ENCODE peak calls at places on chromosomes 1 and 21, in four cellular contexts. X is neural progenitor cell, L is nephron progenitor cell, P is left ventricle myocardium inferior. Y is an unnamed sample.

GRCh38 chr1:112674986-112675727 is 698 bp downstream of the MOV10 start:
- DNase-seq in X (peak), L (peak), P (peak), Y (peak)

GRCh38 chr21:42524341-42525227 is 10.9 kb downstream of the SLC37A1 start:
- DNase-seq in X (peak), L (peak), P (peak), Y (peak)

GRCh38 chr1:109466440-109467300 is at the start of gene SYPL2:
- DNase-seq in X (peak), L (peak), P (peak), Y (peak)

GRCh38 chr1:7262611-7263010 is 477.4 kb downstream of the CAMTA1 start:
- DNase-seq in X (no peak), L (no peak), P (no peak), Y (no peak)

GRCh38 chr1:91884459-91885290 is 1.3 kb downstream of the TGFBR3 start:
- DNase-seq in X (peak), L (peak), P (peak), Y (peak)

GRCh38 chr1:30087465-30087864 is 635.9 kb downstream of the MATN1 start:
- DNase-seq in X (peak), L (no peak), P (no peak), Y (no peak)

GRCh38 chr1:85230305-85230977 is 29.0 kb downstream of the C1orf52 start:
- DNase-seq in X (peak), L (no peak), P (no peak), Y (no peak)

GRCh38 chr1:236530286-236530685 is 6.5 kb downstream of the LGALS8 start:
- DNase-seq in X (no peak), L (no peak), P (no peak), Y (no peak)

GRCh38 chr1:209704584-209704983 is at the start of gene HSD11B1:
- DNase-seq in X (no peak), L (no peak), P (peak), Y (no peak)

GRCh38 chr1:42838482-42839190 is 7.8 kb upstream of the ZNF691 start:
- DNase-seq in X (no peak), L (no peak), P (no peak), Y (peak)

GRCh38 chr1:172903581-172904220 is 147.0 kb downstream of the TNFSF18 start:
- DNase-seq in X (no peak), L (no peak), P (no peak), Y (no peak)

GRCh38 chr1:18154431-18155194 is 47.0 kb downstream of the IGSF21 start:
- DNase-seq in X (peak), L (no peak), P (no peak), Y (no peak)
- TF ChIP-seq CTCF in X (no peak), L (no peak), P (no peak), Y (no peak)

DNA sequence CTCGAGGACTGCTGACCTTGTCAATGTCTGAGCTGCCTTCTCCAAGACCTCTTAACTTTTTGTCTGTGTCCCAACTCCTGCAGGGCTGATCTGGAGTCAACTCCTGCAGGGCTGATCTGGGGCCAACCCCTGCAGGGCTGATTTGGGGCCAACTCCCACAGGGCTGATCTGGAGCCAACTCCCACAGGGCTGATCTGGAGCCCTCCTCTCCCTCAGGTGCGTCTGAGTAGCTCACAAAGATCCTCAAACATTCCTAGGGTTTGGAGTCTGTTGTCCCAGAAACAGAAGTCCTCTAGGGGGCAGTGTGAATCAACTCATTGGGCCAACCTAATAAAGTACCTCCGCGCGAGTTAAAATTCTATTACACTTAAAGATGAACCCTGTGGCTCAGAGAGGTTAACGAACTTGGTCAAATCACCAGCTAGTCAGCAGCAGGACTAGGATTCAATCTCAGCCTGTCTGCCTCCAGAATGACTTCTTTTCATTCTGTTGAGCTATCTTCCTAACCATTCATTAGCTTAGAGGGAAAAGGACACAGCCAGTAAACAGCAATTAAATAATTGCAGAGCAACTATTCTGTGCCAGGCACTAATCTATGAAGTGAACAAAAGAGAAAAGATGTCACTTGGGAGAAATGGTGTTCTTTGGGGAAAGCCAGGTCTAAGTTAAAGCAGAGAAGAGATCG is 17.2 kb upstream of the RLF start:
- DNase-seq in X (peak), L (peak), P (no peak), Y (peak)
- TF ChIP-seq CTCF in X (peak), L (peak), P (peak), Y (peak)

GRCh38 chr1:98221926-98222325 is 301.1 kb upstream of the DPYD start:
- DNase-seq in X (no peak), L (no peak), P (no peak), Y (no peak)
- TF ChIP-seq CTCF in X (no peak), L (no peak), P (no peak), Y (no peak)

GRCh38 chr1:63411081-63411480 is 43.7 kb downstream of the ALG6 start:
- DNase-seq in X (no peak), L (no peak), P (no peak), Y (no peak)

GRCh38 chr1:63418101-63418500 is 50.7 kb downstream of the ALG6 start:
- DNase-seq in X (no peak), L (no peak), P (no peak), Y (no peak)

GRCh38 chr1:63414691-63415090 is 47.3 kb downstream of the ALG6 start:
- DNase-seq in X (no peak), L (no peak), P (no peak), Y (no peak)

GRCh38 chr1:63408331-63408730 is 40.9 kb downstream of the ALG6 start:
- DNase-seq in X (no peak), L (no peak), P (no peak), Y (no peak)

GRCh38 chr1:63413394-63413793 is 46.0 kb downstream of the ALG6 start:
- DNase-seq in X (no peak), L (no peak), P (no peak), Y (no peak)
- TF ChIP-seq CTCF in X (no peak), L (no peak), P (no peak), Y (no peak)

GRCh38 chr1:107480548-107480947 is 339.7 kb downstream of the NTNG1 start:
- DNase-seq in X (no peak), L (peak), P (no peak), Y (peak)
- TF ChIP-seq CTCF in X (no peak), L (no peak), P (no peak), Y (peak)

GRCh38 chr1:101816262-101816661 is 180.5 kb downstream of the OLFM3 start:
- DNase-seq in X (no peak), L (no peak), P (no peak), Y (no peak)

DNA sequence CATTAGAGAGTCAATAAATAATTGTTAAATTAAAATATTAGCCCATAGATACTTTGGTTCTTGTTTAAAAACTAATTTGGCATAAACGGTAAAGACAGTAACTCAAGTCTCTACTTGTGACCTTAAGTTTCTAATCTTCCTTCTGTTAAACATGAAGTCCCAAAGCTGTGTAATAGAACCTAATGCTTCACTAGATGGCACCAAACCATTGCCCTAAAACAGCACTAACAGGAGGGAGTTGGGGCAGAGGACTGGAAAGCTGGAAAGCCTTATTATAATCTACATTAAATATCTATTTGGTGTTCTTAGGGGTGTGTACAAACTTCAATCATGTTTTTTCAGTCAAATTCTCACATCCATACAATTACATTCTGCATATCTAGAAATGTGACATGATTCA is 176.6 kb downstream of the OLFM3 start:
- DNase-seq in X (peak), L (no peak), P (no peak), Y (peak)
- TF ChIP-seq CTCF in X (peak), L (peak), P (peak), Y (no peak)

GRCh38 chr21:34795152-34796141 is 126.7 kb downstream of the CLIC6 start:
- DNase-seq in X (no peak), L (no peak), P (no peak), Y (no peak)
- TF ChIP-seq CTCF in X (no peak), L (no peak), P (peak), Y (no peak)